ENCODE peak calls at places on chromosomes 11 and 22, in five cellular contexts. One of them, this sample, is unnamed.

GRCh38 chr11:36222755-36223635 is 66.2 kb downstream of the COMMD9 start:
- DNase-seq in K562: no peak
- DNase-seq in HCT116: no peak
- DNase-seq in HepG2: no peak
- DNase-seq in GM12878: no peak
- DNase-seq in this sample: no peak

GRCh38 chr11:57432714-57433163 is 5.8 kb upstream of the SLC43A3 start:
- DNase-seq in GM12878: no peak
- DNase-seq in K562: peak
- DNase-seq in HepG2: no peak
- DNase-seq in HCT116: no peak
- DNase-seq in this sample: no peak

GRCh38 chr11:128859563-128860441 is 7.3 kb downstream of the KCNJ1 start:
- DNase-seq in K562: peak
- DNase-seq in HepG2: peak
- DNase-seq in GM12878: no peak
- DNase-seq in HCT116: peak
- DNase-seq in this sample: peak

GRCh38 chr11:114799524-114799923 is 121.2 kb downstream of the NXPE2 start:
- DNase-seq in HepG2: no peak
- DNase-seq in GM12878: no peak
- DNase-seq in K562: no peak
- DNase-seq in HCT116: no peak
- DNase-seq in this sample: no peak

GRCh38 chr11:60235318-60235717 is 7.6 kb downstream of the MS4A4E start:
- DNase-seq in K562: no peak
- DNase-seq in HepG2: no peak
- DNase-seq in GM12878: no peak
- DNase-seq in HCT116: no peak
- DNase-seq in this sample: no peak

GRCh38 chr22:37442537-37442936 is 15.3 kb upstream of the ELFN2 start:
- DNase-seq in GM12878: no peak
- DNase-seq in K562: no peak
- DNase-seq in HepG2: peak
- DNase-seq in HCT116: peak
- DNase-seq in this sample: no peak

GRCh38 chr22:16955678-16956210 is 52.3 kb downstream of the GAB4 start:
- DNase-seq in HCT116: no peak
- DNase-seq in HepG2: no peak
- DNase-seq in K562: no peak
- DNase-seq in GM12878: no peak
- DNase-seq in this sample: no peak

GRCh38 chr11:45212566-45213315 is 66.3 kb downstream of the PRDM11 start:
- DNase-seq in GM12878: no peak
- DNase-seq in HepG2: no peak
- DNase-seq in HCT116: no peak
- DNase-seq in K562: peak
- DNase-seq in this sample: no peak

GRCh38 chr11:10770626-10771254 is 19.7 kb downstream of the CTR9 start:
- DNase-seq in HepG2: peak
- DNase-seq in HCT116: peak
- DNase-seq in GM12878: no peak
- DNase-seq in K562: peak
- DNase-seq in this sample: peak

GRCh38 chr22:40668611-40669390 is 10.5 kb upstream of the MCHR1 start:
- DNase-seq in HepG2: peak
- DNase-seq in GM12878: no peak
- DNase-seq in HCT116: peak
- DNase-seq in K562: peak
- DNase-seq in this sample: no peak

GRCh38 chr11:82756765-82757650 is 23.3 kb upstream of the FAM181B start:
- DNase-seq in GM12878: no peak
- DNase-seq in HCT116: no peak
- DNase-seq in K562: no peak
- DNase-seq in HepG2: no peak
- DNase-seq in this sample: no peak

GRCh38 chr22:32337015-32337414 is 20.7 kb upstream of the RFPL3 start:
- DNase-seq in GM12878: no peak
- DNase-seq in HepG2: no peak
- DNase-seq in K562: no peak
- DNase-seq in HCT116: no peak
- DNase-seq in this sample: no peak

GRCh38 chr11:97909544-97910394 is 1111.0 kb upstream of the CNTN5 start:
- DNase-seq in GM12878: no peak
- DNase-seq in HepG2: no peak
- DNase-seq in K562: no peak
- DNase-seq in HCT116: no peak
- DNase-seq in this sample: no peak

GRCh38 chr11:128931661-128932060 is 11.0 kb downstream of the TP53AIP1 start:
- DNase-seq in HepG2: no peak
- DNase-seq in HCT116: no peak
- DNase-seq in GM12878: no peak
- DNase-seq in K562: no peak
- DNase-seq in this sample: no peak

GRCh38 chr11:84430661-84431060 is 1144.5 kb upstream of the CCDC90B start:
- DNase-seq in HCT116: no peak
- DNase-seq in HepG2: no peak
- DNase-seq in K562: no peak
- DNase-seq in GM12878: no peak
- DNase-seq in this sample: no peak

GRCh38 chr22:30354644-30355043 is 2.0 kb downstream of the SF3A1 start:
- DNase-seq in HCT116: no peak
- DNase-seq in GM12878: no peak
- DNase-seq in K562: no peak
- DNase-seq in HepG2: no peak
- DNase-seq in this sample: no peak

GRCh38 chr11:130522284-130522961 is 74.0 kb downstream of the ADAMTS15 start:
- DNase-seq in K562: peak
- DNase-seq in HCT116: peak
- DNase-seq in HepG2: peak
- DNase-seq in GM12878: no peak
- DNase-seq in this sample: peak

GRCh38 chr11:126384449-126385070 is 29.1 kb downstream of the ST3GAL4 start:
- DNase-seq in HCT116: no peak
- DNase-seq in K562: no peak
- DNase-seq in GM12878: no peak
- DNase-seq in HepG2: no peak
- DNase-seq in this sample: no peak

GRCh38 chr11:665707-666281 is 28.7 kb downstream of the DRD4 start:
- DNase-seq in K562: peak
- DNase-seq in GM12878: no peak
- DNase-seq in HepG2: no peak
- DNase-seq in HCT116: no peak
- DNase-seq in this sample: no peak

GRCh38 chr11:67438121-67438902 is 830 bp upstream of the PTPRCAP start:
- DNase-seq in GM12878: no peak
- DNase-seq in K562: no peak
- DNase-seq in HCT116: no peak
- DNase-seq in HepG2: no peak
- DNase-seq in this sample: no peak

DNA sequence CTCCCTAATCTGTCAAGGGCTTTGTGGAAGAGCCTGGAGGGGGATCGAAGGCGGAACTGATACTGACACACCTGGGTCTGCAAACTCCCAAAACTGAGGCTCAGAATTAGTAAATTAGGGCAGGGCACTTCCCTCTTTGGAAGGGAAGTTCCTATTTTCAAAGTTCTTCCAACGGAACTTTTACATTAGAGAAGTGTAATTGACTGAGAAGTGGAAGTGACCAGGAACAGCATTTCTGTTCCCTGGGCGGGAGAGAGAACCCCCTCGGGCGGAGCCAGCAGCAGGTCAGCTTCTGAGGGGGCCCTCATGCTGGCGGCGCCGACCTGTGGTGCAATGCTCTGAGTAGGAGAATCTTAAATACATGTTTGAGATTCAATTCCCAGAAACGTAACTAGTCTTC is 1.1 kb upstream of the CBL start:
- DNase-seq in GM12878: no peak
- DNase-seq in HepG2: no peak
- DNase-seq in K562: peak
- DNase-seq in HCT116: no peak
- DNase-seq in this sample: no peak
- TF ChIP-seq ZBTB33 in GM12878: no peak
- TF ChIP-seq ZBTB33 in HepG2: no peak
- TF ChIP-seq ZBTB33 in K562: no peak
- TF ChIP-seq ZBTB33 in HCT116: no peak
- TF ChIP-seq ZBTB33 in this sample: no peak

GRCh38 chr22:46432164-46433068 is 96.9 kb downstream of the TRMU start:
- DNase-seq in HCT116: no peak
- DNase-seq in GM12878: no peak
- DNase-seq in HepG2: no peak
- DNase-seq in K562: no peak
- DNase-seq in this sample: no peak
- TF ChIP-seq ZBTB33 in HCT116: no peak
- TF ChIP-seq ZBTB33 in GM12878: no peak
- TF ChIP-seq ZBTB33 in HepG2: no peak
- TF ChIP-seq ZBTB33 in K562: no peak
- TF ChIP-seq ZBTB33 in this sample: no peak

GRCh38 chr11:6576471-6577373 is 26.7 kb downstream of the RRP8 start:
- DNase-seq in HepG2: no peak
- DNase-seq in K562: no peak
- DNase-seq in GM12878: no peak
- DNase-seq in HCT116: no peak
- DNase-seq in this sample: peak
- TF ChIP-seq ZBTB33 in HepG2: no peak
- TF ChIP-seq ZBTB33 in K562: no peak
- TF ChIP-seq ZBTB33 in GM12878: no peak
- TF ChIP-seq ZBTB33 in HCT116: no peak
- TF ChIP-seq ZBTB33 in this sample: no peak

DNA sequence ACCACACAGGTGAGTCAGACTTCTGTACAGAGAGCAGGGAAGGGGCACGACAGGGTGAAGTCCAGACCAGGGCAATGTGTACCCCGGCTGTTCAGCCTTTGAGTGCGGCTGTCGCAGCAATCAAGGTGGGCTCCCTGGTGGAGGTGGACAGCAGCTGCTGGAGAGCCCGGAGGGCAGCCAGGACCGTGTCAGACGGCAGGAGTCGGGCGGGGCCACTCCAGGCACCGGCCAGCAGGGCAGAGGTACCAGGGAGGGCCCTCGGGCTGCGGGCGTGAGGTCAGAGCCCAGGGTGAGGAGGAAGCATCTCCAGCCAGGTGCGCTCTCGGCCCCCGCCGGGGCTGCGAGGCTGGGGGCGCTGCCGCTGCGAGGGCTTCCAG is 802 bp upstream of the PIM3 start:
- DNase-seq in K562: no peak
- DNase-seq in HCT116: no peak
- DNase-seq in GM12878: no peak
- DNase-seq in HepG2: peak
- DNase-seq in this sample: peak
- TF ChIP-seq ZBTB33 in K562: no peak
- TF ChIP-seq ZBTB33 in HCT116: no peak
- TF ChIP-seq ZBTB33 in GM12878: no peak
- TF ChIP-seq ZBTB33 in HepG2: no peak
- TF ChIP-seq ZBTB33 in this sample: no peak

GRCh38 chr11:20511982-20512381 is 87.4 kb upstream of the SLC6A5 start:
- DNase-seq in HCT116: no peak
- DNase-seq in GM12878: no peak
- DNase-seq in HepG2: no peak
- DNase-seq in K562: no peak
- DNase-seq in this sample: no peak
- TF ChIP-seq ZBTB33 in HCT116: no peak
- TF ChIP-seq ZBTB33 in GM12878: no peak
- TF ChIP-seq ZBTB33 in HepG2: no peak
- TF ChIP-seq ZBTB33 in K562: no peak
- TF ChIP-seq ZBTB33 in this sample: no peak

This sample was measured in SK-N-SH.